ENCODE peak calls at places on chromosome 17, in seven cellular contexts. One of them, this sample, is unnamed.

GRCh38 chr17:43645765-43646481 is 15.8 kb downstream of the MEOX1 start:
- DNase-seq in HCEC 1CT: no peak
- DNase-seq in H4: no peak
- DNase-seq in activated T-helper 2 cell treated with anti-CD3 and anti-CD28 coated beads, Interferon-gamma antibody, Interleukin-2, Interleukin-4, amounts not matched to agents 10 μg/mL and 5 μg/mL and 100 μg/mL, durations not matched to agents 14 hours and 24 hours and 36 hours: no peak
- DNase-seq in NCI-H1092 treated with DMSO at 0.1 percent for 48 hours: no peak
- DNase-seq in HFF-Myc: no peak
- DNase-seq in Caco-2: no peak
- DNase-seq in this sample: peak; percentile 96

GRCh38 chr17:2094891-2095535 is 40.1 kb downstream of the HIC1 start:
- DNase-seq in NCI-H1092 treated with DMSO at 0.1 percent for 48 hours: peak; percentile 71
- DNase-seq in HFF-Myc: no peak
- DNase-seq in activated T-helper 2 cell treated with anti-CD3 and anti-CD28 coated beads, Interferon-gamma antibody, Interleukin-2, Interleukin-4, amounts not matched to agents 10 μg/mL and 5 μg/mL and 100 μg/mL, durations not matched to agents 14 hours and 24 hours and 36 hours: no peak
- DNase-seq in HCEC 1CT: peak; percentile 15
- DNase-seq in Caco-2: no peak
- DNase-seq in H4: no peak
- DNase-seq in this sample: peak; percentile 81

GRCh38 chr17:11853321-11854151 is 143.7 kb downstream of the ZNF18 start:
- DNase-seq in HFF-Myc: no peak
- DNase-seq in NCI-H1092 treated with DMSO at 0.1 percent for 48 hours: no peak
- DNase-seq in HCEC 1CT: no peak
- DNase-seq in activated T-helper 2 cell treated with anti-CD3 and anti-CD28 coated beads, Interferon-gamma antibody, Interleukin-2, Interleukin-4, amounts not matched to agents 10 μg/mL and 5 μg/mL and 100 μg/mL, durations not matched to agents 14 hours and 24 hours and 36 hours: no peak
- DNase-seq in Caco-2: no peak
- DNase-seq in H4: no peak
- DNase-seq in this sample: no peak

GRCh38 chr17:39461911-39462641 is 790 bp downstream of the CDK12 start:
- DNase-seq in HFF-Myc: no peak
- DNase-seq in NCI-H1092 treated with DMSO at 0.1 percent for 48 hours: peak; percentile 34
- DNase-seq in activated T-helper 2 cell treated with anti-CD3 and anti-CD28 coated beads, Interferon-gamma antibody, Interleukin-2, Interleukin-4, amounts not matched to agents 10 μg/mL and 5 μg/mL and 100 μg/mL, durations not matched to agents 14 hours and 24 hours and 36 hours: no peak
- DNase-seq in Caco-2: no peak
- DNase-seq in HCEC 1CT: peak; percentile 67
- DNase-seq in H4: peak; percentile 10
- DNase-seq in this sample: no peak

GRCh38 chr17:57919912-57920311 is 35.3 kb downstream of the CUEDC1 start:
- DNase-seq in H4: no peak
- DNase-seq in Caco-2: no peak
- DNase-seq in HCEC 1CT: no peak
- DNase-seq in NCI-H1092 treated with DMSO at 0.1 percent for 48 hours: no peak
- DNase-seq in activated T-helper 2 cell treated with anti-CD3 and anti-CD28 coated beads, Interferon-gamma antibody, Interleukin-2, Interleukin-4, amounts not matched to agents 10 μg/mL and 5 μg/mL and 100 μg/mL, durations not matched to agents 14 hours and 24 hours and 36 hours: no peak
- DNase-seq in HFF-Myc: no peak
- DNase-seq in this sample: no peak

GRCh38 chr17:67458203-67458602 is 81.1 kb downstream of the PITPNC1 start:
- DNase-seq in HFF-Myc: no peak
- DNase-seq in NCI-H1092 treated with DMSO at 0.1 percent for 48 hours: no peak
- DNase-seq in activated T-helper 2 cell treated with anti-CD3 and anti-CD28 coated beads, Interferon-gamma antibody, Interleukin-2, Interleukin-4, amounts not matched to agents 10 μg/mL and 5 μg/mL and 100 μg/mL, durations not matched to agents 14 hours and 24 hours and 36 hours: no peak
- DNase-seq in HCEC 1CT: no peak
- DNase-seq in H4: no peak
- DNase-seq in Caco-2: no peak
- DNase-seq in this sample: no peak

GRCh38 chr17:63446218-63446980 is at the start of gene CYB561:
- DNase-seq in HCEC 1CT: no peak
- DNase-seq in H4: peak; percentile 66
- DNase-seq in NCI-H1092 treated with DMSO at 0.1 percent for 48 hours: peak; percentile 82
- DNase-seq in Caco-2: peak; percentile 91
- DNase-seq in HFF-Myc: no peak
- DNase-seq in activated T-helper 2 cell treated with anti-CD3 and anti-CD28 coated beads, Interferon-gamma antibody, Interleukin-2, Interleukin-4, amounts not matched to agents 10 μg/mL and 5 μg/mL and 100 μg/mL, durations not matched to agents 14 hours and 24 hours and 36 hours: peak; percentile 56
- DNase-seq in this sample: peak; percentile 99

GRCh38 chr17:3469529-3469928 is 2.1 kb downstream of the SPATA22 start:
- DNase-seq in HCEC 1CT: no peak
- DNase-seq in H4: no peak
- DNase-seq in activated T-helper 2 cell treated with anti-CD3 and anti-CD28 coated beads, Interferon-gamma antibody, Interleukin-2, Interleukin-4, amounts not matched to agents 10 μg/mL and 5 μg/mL and 100 μg/mL, durations not matched to agents 14 hours and 24 hours and 36 hours: no peak
- DNase-seq in NCI-H1092 treated with DMSO at 0.1 percent for 48 hours: no peak
- DNase-seq in HFF-Myc: no peak
- DNase-seq in Caco-2: no peak
- DNase-seq in this sample: no peak

GRCh38 chr17:4509923-4510614 is 11.4 kb downstream of the SPNS2 start:
- DNase-seq in HFF-Myc: no peak
- DNase-seq in activated T-helper 2 cell treated with anti-CD3 and anti-CD28 coated beads, Interferon-gamma antibody, Interleukin-2, Interleukin-4, amounts not matched to agents 10 μg/mL and 5 μg/mL and 100 μg/mL, durations not matched to agents 14 hours and 24 hours and 36 hours: no peak
- DNase-seq in Caco-2: no peak
- DNase-seq in H4: peak; percentile 40
- DNase-seq in HCEC 1CT: no peak
- DNase-seq in NCI-H1092 treated with DMSO at 0.1 percent for 48 hours: no peak
- DNase-seq in this sample: peak; percentile 93

GRCh38 chr17:78166416-78166815 is 2.0 kb upstream of the SYNGR2 start:
- DNase-seq in Caco-2: no peak
- DNase-seq in activated T-helper 2 cell treated with anti-CD3 and anti-CD28 coated beads, Interferon-gamma antibody, Interleukin-2, Interleukin-4, amounts not matched to agents 10 μg/mL and 5 μg/mL and 100 μg/mL, durations not matched to agents 14 hours and 24 hours and 36 hours: no peak
- DNase-seq in HCEC 1CT: no peak
- DNase-seq in HFF-Myc: no peak
- DNase-seq in H4: no peak
- DNase-seq in NCI-H1092 treated with DMSO at 0.1 percent for 48 hours: no peak
- DNase-seq in this sample: peak; percentile 58